ENCODE peak calls at places on chromosomes 2 and 18, in nine cellular contexts. V is upper lobe of right lung, O is ovary, Y is brain microvascular endothelial cell, H is uterus, Z is right atrium auricular region, K is fibroblast of pulmonary artery, L is Caco-2, N is neural progenitor cell. E is an unnamed sample.

GRCh38 chr2:44938287-44939073 is 3.0 kb upstream of the SIX3 start:
- DNase-seq in V (no peak), O (no peak), Y (no peak), H (no peak), Z (no peak), K (no peak), L (peak), N (peak), E (peak)

GRCh38 chr2:233499928-233500327 is 66.7 kb downstream of the USP40 start:
- DNase-seq in V (no peak), O (no peak), Y (no peak), H (no peak), Z (no peak), K (no peak), L (no peak), N (no peak), E (no peak)

GRCh38 chr18:34942975-34943374 is 98.2 kb upstream of the MAPRE2 start:
- DNase-seq in V (no peak), O (no peak), Y (no peak), H (no peak), Z (no peak), K (no peak), L (peak), N (peak), E (no peak)

GRCh38 chr2:210727549-210727948 is 171.2 kb downstream of the CPS1 start:
- DNase-seq in V (no peak), O (no peak), Y (no peak), H (no peak), Z (no peak), K (no peak), L (no peak), N (no peak), E (no peak)

GRCh38 chr2:104405628-104406027 is 448.3 kb upstream of the POU3F3 start:
- DNase-seq in V (no peak), O (no peak), Y (no peak), H (no peak), Z (no peak), K (no peak), L (no peak), N (no peak), E (no peak)

GRCh38 chr2:159516241-159516758 is 100.0 kb downstream of the BAZ2B start:
- DNase-seq in V (no peak), O (no peak), Y (peak), H (no peak), Z (no peak), K (peak), L (peak), N (peak), E (peak)

GRCh38 chr2:231016576-231017249 is 20.6 kb upstream of the C2orf72 start:
- DNase-seq in V (no peak), O (no peak), Y (no peak), H (no peak), Z (no peak), K (peak), L (no peak), N (no peak), E (no peak)

GRCh38 chr2:11746807-11747459 is 501 bp downstream of the LPIN1 start:
- DNase-seq in V (no peak), O (no peak), Y (peak), H (no peak), Z (no peak), K (peak), L (peak), N (peak), E (peak)

GRCh38 chr2:75241696-75242095 is 42.4 kb upstream of the TACR1 start:
- DNase-seq in V (no peak), O (no peak), Y (peak), H (no peak), Z (no peak), K (peak), L (no peak), N (no peak), E (no peak)

GRCh38 chr2:225282858-225283693 is 116.4 kb upstream of the NYAP2 start:
- DNase-seq in V (no peak), O (no peak), Y (peak), H (no peak), Z (no peak), K (peak), L (peak), N (peak), E (peak)

GRCh38 chr2:179751184-179751809 is 110.1 kb downstream of the ZNF385B start:
- DNase-seq in V (no peak), O (no peak), Y (no peak), H (no peak), Z (no peak), K (peak), L (peak), N (peak), E (peak)

GRCh38 chr18:37717098-37717497 is 151.5 kb upstream of the CELF4 start:
- DNase-seq in V (no peak), O (no peak), Y (no peak), H (no peak), Z (no peak), K (no peak), L (no peak), N (no peak), E (no peak)

GRCh38 chr2:26356771-26357170 is 10.2 kb upstream of the ADGRF3 start:
- DNase-seq in V (no peak), O (no peak), Y (no peak), H (no peak), Z (no peak), K (no peak), L (no peak), N (no peak), E (no peak)

GRCh38 chr2:19051238-19051831 is 307.1 kb downstream of the OSR1 start:
- DNase-seq in V (no peak), O (no peak), Y (no peak), H (no peak), Z (no peak), K (no peak), L (no peak), N (no peak), E (no peak)

GRCh38 chr2:193966590-193966989 is 1690.4 kb upstream of the SLC39A10 start:
- DNase-seq in V (no peak), O (no peak), Y (peak), H (no peak), Z (no peak), K (peak), L (no peak), N (peak), E (no peak)

GRCh38 chr2:181946444-181947127 is 39.1 kb upstream of the PPP1R1C start:
- DNase-seq in V (no peak), O (no peak), Y (no peak), H (no peak), Z (no peak), K (no peak), L (no peak), N (no peak), E (no peak)

GRCh38 chr2:8679827-8680731 is 1.8 kb upstream of the ID2 start:
- DNase-seq in V (peak), O (no peak), Y (no peak), H (no peak), Z (no peak), K (peak), L (peak), N (peak), E (peak)

GRCh38 chr2:223532161-223532560 is 70.0 kb downstream of the SCG2 start:
- DNase-seq in V (no peak), O (no peak), Y (no peak), H (no peak), Z (no peak), K (no peak), L (no peak), N (no peak), E (no peak)

GRCh38 chr2:237872178-237872887 is 12.9 kb downstream of the RAMP1 start:
- DNase-seq in V (peak), O (peak), Y (no peak), H (peak), Z (no peak), K (no peak), L (no peak), N (no peak), E (no peak)

GRCh38 chr2:181517685-181518301 is 60.6 kb downstream of the ITGA4 start:
- DNase-seq in V (no peak), O (no peak), Y (no peak), H (no peak), Z (no peak), K (peak), L (no peak), N (no peak), E (no peak)

GRCh38 chr2:231709636-231709980 is 1.3 kb downstream of the PTMA start:
- DNase-seq in V (peak), O (no peak), Y (no peak), H (peak), Z (peak), K (no peak), L (peak), N (peak), E (peak)

GRCh38 chr2:240259924-240260529 is 119.6 kb upstream of the OTOS start:
- DNase-seq in V (no peak), O (peak), Y (no peak), H (no peak), Z (peak), K (no peak), L (no peak), N (no peak), E (no peak)

GRCh38 chr2:221495766-221496165 is 76.3 kb downstream of the EPHA4 start:
- DNase-seq in V (no peak), O (no peak), Y (no peak), H (no peak), Z (no peak), K (no peak), L (no peak), N (peak), E (peak)

GRCh38 chr2:175175896-175176295 is 5.6 kb downstream of the ATP5MC3 start:
- DNase-seq in V (no peak), O (no peak), Y (no peak), H (no peak), Z (no peak), K (peak), L (no peak), N (no peak), E (no peak)

GRCh38 chr18:67525328-67526110 is 9.0 kb upstream of the DSEL start:
- DNase-seq in V (no peak), O (peak), Y (peak), H (peak), Z (peak), K (peak), L (peak), N (peak), E (no peak)

GRCh38 chr2:174336403-174337336 is 1.9 kb downstream of the SP9 start:
- DNase-seq in V (peak), O (no peak), Y (no peak), H (no peak), Z (no peak), K (no peak), L (peak), N (peak), E (peak)

GRCh38 chr18:79899609-79900435 is 51.6 kb downstream of the SLC66A2 start:
- DNase-seq in V (no peak), O (no peak), Y (no peak), H (no peak), Z (peak), K (no peak), L (no peak), N (no peak), E (no peak)

GRCh38 chr2:199716807-199717586 is 134.0 kb downstream of the FTCDNL1 start:
- DNase-seq in V (no peak), O (no peak), Y (no peak), H (no peak), Z (no peak), K (no peak), L (no peak), N (no peak), E (no peak)

GRCh38 chr2:106956879-106957278 is 70.9 kb upstream of the ST6GAL2 start:
- DNase-seq in V (no peak), O (no peak), Y (peak), H (no peak), Z (no peak), K (peak), L (no peak), N (no peak), E (no peak)

GRCh38 chr2:143279672-143280071 is 150.5 kb downstream of the ARHGAP15 start:
- DNase-seq in V (no peak), O (no peak), Y (no peak), H (no peak), Z (no peak), K (no peak), L (no peak), N (no peak), E (no peak)

GRCh38 chr2:105797298-105797819 is 52.6 kb downstream of the NCK2 start:
- DNase-seq in V (no peak), O (no peak), Y (no peak), H (peak), Z (no peak), K (peak), L (no peak), N (no peak), E (no peak)

GRCh38 chr2:669323-669722 is 7.9 kb downstream of the TMEM18 start:
- DNase-seq in V (no peak), O (no peak), Y (peak), H (no peak), Z (no peak), K (peak), L (no peak), N (no peak), E (no peak)

GRCh38 chr2:60560734-60561649 is 7.5 kb upstream of the BCL11A start:
- DNase-seq in V (no peak), O (no peak), Y (no peak), H (no peak), Z (no peak), K (peak), L (peak), N (peak), E (no peak)

GRCh38 chr2:151733781-151734672 is at the start of gene NEB:
- DNase-seq in V (no peak), O (no peak), Y (no peak), H (no peak), Z (no peak), K (no peak), L (no peak), N (no peak), E (no peak)

GRCh38 chr2:190889175-190889943 is 8.7 kb downstream of the GLS start:
- DNase-seq in V (no peak), O (no peak), Y (no peak), H (no peak), Z (no peak), K (no peak), L (no peak), N (no peak), E (no peak)
- H3K4me3 ChIP-seq in V (no peak), O (no peak), Y (no peak), H (no peak), Z (no peak), K (no peak), L (no peak), N (no peak), E (no peak)

DNA sequence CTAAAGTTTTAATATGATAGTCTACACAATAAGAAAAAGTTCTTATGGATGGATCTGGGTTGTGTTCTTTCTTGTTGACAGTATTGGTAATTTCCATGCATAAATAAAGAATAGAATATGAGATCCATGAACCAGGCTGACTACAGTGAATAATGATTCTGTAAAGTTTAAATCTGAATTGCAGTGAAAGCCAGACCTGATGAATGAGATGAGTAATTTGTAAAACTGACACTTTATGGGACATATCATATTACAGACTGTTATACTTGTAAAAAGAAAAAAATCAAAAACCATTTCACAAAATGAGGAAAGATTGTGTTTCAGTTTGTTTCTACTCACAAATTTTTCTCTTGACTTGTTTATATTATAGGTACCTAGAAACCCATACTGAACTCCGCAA is 164.9 kb upstream of the SCN7A start:
- DNase-seq in V (no peak), O (no peak), Y (no peak), H (no peak), Z (no peak), K (no peak), L (no peak), N (no peak), E (no peak)
- H3K4me3 ChIP-seq in V (no peak), O (no peak), Y (no peak), H (no peak), Z (no peak), K (no peak), L (no peak), N (no peak), E (no peak)

DNA sequence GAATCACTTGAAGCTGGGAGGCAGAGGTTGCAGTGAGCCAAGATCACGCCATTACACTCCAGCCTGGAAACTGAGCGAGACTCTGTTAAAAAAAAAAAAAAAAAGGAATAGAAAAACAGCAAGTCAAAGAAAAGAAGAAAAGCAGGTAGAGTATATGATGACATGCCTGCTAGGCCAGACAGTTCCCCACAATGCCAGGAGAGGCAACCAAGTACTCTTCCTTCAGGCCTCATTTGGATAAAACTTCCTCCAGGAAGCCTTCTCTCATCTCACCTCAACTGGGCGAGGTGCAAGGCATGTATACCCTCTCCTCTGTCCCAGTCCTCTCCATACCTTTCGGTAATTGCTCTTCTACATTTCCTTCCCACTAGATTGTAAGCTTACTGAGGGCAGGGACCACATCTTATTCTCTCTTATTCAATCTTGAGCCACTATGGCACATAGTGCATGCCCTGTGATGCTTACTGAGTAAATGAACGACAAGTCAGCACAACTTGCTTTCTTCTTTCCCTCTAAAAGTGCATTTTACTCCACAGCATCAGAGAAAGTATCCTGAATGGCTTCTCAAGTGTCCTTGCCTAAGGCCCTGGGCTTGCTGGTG is 10.1 kb upstream of the SPRED2 start:
- DNase-seq in V (no peak), O (no peak), Y (no peak), H (no peak), Z (no peak), K (no peak), L (no peak), N (no peak), E (no peak)
- H3K4me3 ChIP-seq in V (no peak), O (no peak), Y (no peak), H (no peak), Z (no peak), K (no peak), L (no peak), N (no peak), E (no peak)

DNA sequence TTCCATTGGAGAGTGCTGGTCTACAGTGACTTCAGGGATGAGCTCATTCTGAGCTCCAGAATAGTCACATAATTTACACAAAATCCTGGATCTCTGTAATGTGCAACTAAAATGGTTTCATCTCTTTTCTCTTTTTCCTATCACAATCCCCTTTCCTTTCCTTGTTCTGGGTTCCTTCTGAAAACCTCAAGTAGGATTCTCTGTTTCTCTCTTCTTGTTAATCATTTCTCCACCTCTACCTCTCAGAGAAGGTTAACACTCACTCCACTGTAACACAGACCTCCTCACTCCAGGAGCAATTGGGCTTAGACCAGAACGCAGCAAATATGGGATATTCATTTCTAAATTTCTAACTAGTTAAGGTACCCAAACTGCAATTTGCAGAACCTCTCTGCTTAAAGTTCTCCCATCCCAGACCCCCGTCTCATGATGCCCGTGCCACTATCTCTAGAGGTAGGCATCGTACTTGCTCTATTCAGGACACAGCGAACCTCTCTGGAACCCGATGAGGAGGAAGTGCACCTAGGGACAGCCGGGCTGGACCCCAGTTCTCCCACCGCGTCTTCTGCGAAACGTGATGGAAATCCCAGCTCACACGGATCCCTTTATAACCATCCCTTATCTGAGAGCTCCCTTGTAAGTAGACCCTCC is 1.4 kb downstream of the FOXI3 start:
- DNase-seq in V (peak), O (no peak), Y (no peak), H (no peak), Z (no peak), K (no peak), L (no peak), N (no peak), E (no peak)
- H3K4me3 ChIP-seq in V (no peak), O (no peak), Y (no peak), H (no peak), Z (no peak), K (no peak), L (no peak), N (peak), E (peak)

GRCh38 chr2:172931256-172931894 is 144.3 kb upstream of the MAP3K20 start:
- DNase-seq in V (no peak), O (no peak), Y (peak), H (peak), Z (no peak), K (peak), L (no peak), N (peak), E (peak)
- H3K4me3 ChIP-seq in V (peak), O (no peak), Y (no peak), H (no peak), Z (no peak), K (peak), L (no peak), N (peak), E (peak)

E was measured in HAP-1.